ENCODE peak calls at places on chromosomes 3 and 15, in nine cellular contexts. S is left lung; P is thyroid gland; C is endodermal cell; F is CD8-positive, alpha-beta memory T cell; K is H7; M is cardiac muscle cell; Z is iPS DF 6.9; I is left ventricle myocardium inferior. T is an unnamed sample. For H3K36me3, the result is how much of the 10 kb centered on the place peaks cover.

GRCh38 chr3:82276992-82277391 is 515.5 kb upstream of the GBE1 start:
- DNase-seq in S (no peak), P (no peak), C (no peak), F (no peak), K (no peak), M (no peak), Z (no peak), I (no peak), T (no peak)

GRCh38 chr15:24857777-24858176 is 97.0 kb upstream of the SNRPN start:
- DNase-seq in S (no peak), P (no peak), C (peak), F (no peak), K (no peak), M (no peak), Z (no peak), I (no peak), T (no peak)

GRCh38 chr3:168865022-168865551 is 769.4 kb upstream of the GOLIM4 start:
- DNase-seq in S (no peak), P (no peak), C (no peak), F (no peak), K (no peak), M (peak), Z (no peak), I (no peak), T (no peak)

GRCh38 chr3:43696881-43697280 is 6.1 kb downstream of the ABHD5 start:
- DNase-seq in S (no peak), P (no peak), C (no peak), F (no peak), K (no peak), M (no peak), Z (no peak), I (no peak), T (no peak)

GRCh38 chr3:61381745-61382392 is 130.6 kb upstream of the FHIT start:
- DNase-seq in S (no peak), P (no peak), C (no peak), F (peak), K (peak), M (peak), Z (no peak), I (no peak), T (peak)

GRCh38 chr3:197718904-197719303 is 17.8 kb downstream of the RUBCN start:
- DNase-seq in S (no peak), P (no peak), C (no peak), F (no peak), K (no peak), M (peak), Z (no peak), I (no peak), T (no peak)

GRCh38 chr3:19526071-19526470 is 377.8 kb downstream of the KCNH8 start:
- DNase-seq in S (no peak), P (no peak), C (no peak), F (no peak), K (no peak), M (no peak), Z (no peak), I (no peak), T (no peak)

GRCh38 chr3:112681822-112682325 is 40.9 kb upstream of the CCDC80 start:
- DNase-seq in S (no peak), P (no peak), C (no peak), F (no peak), K (no peak), M (peak), Z (no peak), I (no peak), T (peak)

GRCh38 chr3:13420817-13421755 is 964 bp upstream of the NUP210 start:
- DNase-seq in S (no peak), P (peak), C (peak), F (peak), K (peak), M (no peak), Z (no peak), I (no peak), T (no peak)

GRCh38 chr15:38559908-38560307 is 4.7 kb downstream of the RASGRP1 start:
- DNase-seq in S (no peak), P (no peak), C (no peak), F (no peak), K (no peak), M (no peak), Z (no peak), I (no peak), T (no peak)

GRCh38 chr15:60936186-60936585 is 292.9 kb downstream of the RORA start:
- DNase-seq in S (no peak), P (no peak), C (no peak), F (no peak), K (no peak), M (no peak), Z (no peak), I (no peak), T (no peak)

GRCh38 chr3:58141766-58142345 is 68.9 kb downstream of the DNASE1L3 start:
- DNase-seq in S (peak), P (no peak), C (no peak), F (no peak), K (no peak), M (no peak), Z (no peak), I (no peak), T (no peak)

GRCh38 chr3:58144478-58145142 is 66.2 kb downstream of the DNASE1L3 start:
- DNase-seq in S (no peak), P (no peak), C (no peak), F (no peak), K (no peak), M (no peak), Z (no peak), I (no peak), T (peak)

GRCh38 chr3:58148049-58148448 is 62.7 kb downstream of the DNASE1L3 start:
- DNase-seq in S (no peak), P (no peak), C (no peak), F (no peak), K (no peak), M (no peak), Z (no peak), I (no peak), T (no peak)

GRCh38 chr3:58143417-58144055 is 67.2 kb downstream of the DNASE1L3 start:
- DNase-seq in S (peak), P (no peak), C (no peak), F (no peak), K (no peak), M (no peak), Z (no peak), I (no peak), T (no peak)
- H3K36me3 ChIP-seq in S (half or more), P (under half), C (half or more), F (under half), K (half or more), M (under half), Z (under half), I (half or more), T (half or more)

GRCh38 chr3:47000198-47000815 is 20.8 kb downstream of the NBEAL2 start:
- DNase-seq in S (peak), P (no peak), C (no peak), F (no peak), K (peak), M (no peak), Z (no peak), I (no peak), T (no peak)
- H3K36me3 ChIP-seq in S (half or more), P (under half), C (under half), F (half or more), K (under half), M (under half), Z (under half), I (half or more), T (under half)

DNA sequence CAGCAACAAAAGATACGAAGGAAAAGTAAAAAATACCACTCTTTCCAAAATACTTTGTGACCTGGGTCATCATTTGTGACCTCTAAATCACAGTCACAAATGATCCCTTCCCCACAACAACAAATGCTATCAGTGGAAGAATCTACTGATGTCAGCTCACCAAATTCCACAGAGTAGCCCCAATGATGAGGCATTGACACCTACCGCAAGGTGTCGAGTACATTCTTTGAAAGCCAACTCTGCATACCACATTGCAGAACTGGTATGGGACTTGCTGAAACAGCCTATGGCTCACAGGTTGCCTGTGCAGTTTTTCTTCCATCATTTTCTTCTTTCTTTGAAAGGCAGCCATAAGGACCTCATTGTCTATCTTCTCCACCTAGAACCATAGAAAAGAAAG is 21.2 kb upstream of the KPNA1 start:
- DNase-seq in S (no peak), P (no peak), C (peak), F (no peak), K (peak), M (no peak), Z (no peak), I (no peak), T (no peak)
- H3K36me3 ChIP-seq in S (half or more), P (under half), C (under half), F (half or more), K (under half), M (under half), Z (under half), I (half or more), T (under half)

DNA sequence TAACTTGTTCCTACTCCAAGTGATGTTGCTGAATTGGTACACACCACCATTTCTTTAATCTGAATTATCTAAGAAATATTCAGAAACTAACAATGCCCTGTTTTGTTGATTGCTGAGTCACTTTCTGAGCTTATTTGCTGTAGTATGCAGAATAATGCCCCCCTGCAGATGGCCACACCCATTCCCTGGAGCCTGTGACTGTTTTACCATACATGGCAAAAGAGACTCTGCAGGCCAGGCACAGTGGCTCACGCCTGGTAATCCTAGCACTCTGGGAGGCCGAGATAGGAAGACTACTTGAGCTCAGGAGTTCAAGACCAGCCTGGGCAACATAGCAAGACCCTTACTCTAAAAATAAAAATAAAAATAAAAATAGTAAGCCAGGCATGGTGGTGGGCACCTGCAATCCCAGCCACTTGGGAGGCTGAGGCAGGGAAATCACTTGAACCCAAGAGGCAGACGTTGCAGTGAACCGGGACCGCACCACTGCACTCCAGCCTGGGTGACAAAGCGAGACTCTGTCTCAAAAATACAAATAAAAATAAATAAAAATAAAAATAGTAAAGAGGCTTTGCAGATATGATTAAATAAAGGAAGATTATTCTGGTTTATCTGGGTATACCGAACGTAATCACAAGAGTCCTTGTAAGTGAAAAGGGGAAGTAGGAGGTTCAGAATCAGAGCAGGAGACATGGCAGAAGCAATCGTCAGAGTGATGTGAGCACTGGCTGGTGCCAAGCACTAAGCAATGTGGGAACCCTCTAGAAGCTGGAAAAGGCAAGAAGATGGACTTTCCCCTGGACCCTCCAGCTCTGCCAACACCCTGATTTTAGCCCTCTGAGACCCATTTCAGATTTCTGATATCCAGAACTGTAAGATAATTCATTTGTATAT is 19.0 kb downstream of the PCYT1A start:
- DNase-seq in S (no peak), P (no peak), C (peak), F (no peak), K (peak), M (peak), Z (no peak), I (no peak), T (peak)
- H3K36me3 ChIP-seq in S (half or more), P (under half), C (half or more), F (under half), K (under half), M (under half), Z (under half), I (half or more), T (half or more)